ENCODE peak calls at places on chromosomes 12 and 14, in ten cellular contexts. One of them, this sample, is unnamed.
A peak's percentile ranks its signal among the peaks of the same experiment; 100 is the strongest.

GRCh38 chr12:114321524-114321923 is 84.4 kb downstream of the TBX5 start:
- DNase-seq in activated CD8-positive, alpha-beta memory T cell treated with anti-CD3 and anti-CD28 coated beads, Interleukin-2, amount 10 ng/mL, durations not matched to agents 7 days and 5 days: no peak
- DNase-seq in CD4-positive, alpha-beta T cell: no peak
- DNase-seq in neural progenitor cell: no peak
- DNase-seq in AG04449: no peak
- DNase-seq in NCI-H1436 treated with DMSO at 0.1 percent for 48 hours: no peak
- DNase-seq in NCI-H1694: no peak
- DNase-seq in amniotic stem cell: no peak
- DNase-seq in NK-92 treated with Interleukin-12 subunit alpha and Interleukin-12 subunit beta, amount 100 ng/mL, for 24 hours: no peak
- DNase-seq in RWPE1: no peak
- DNase-seq in this sample: no peak

GRCh38 chr12:18296201-18296908 is 35.0 kb downstream of the PIK3C2G start:
- DNase-seq in NCI-H1436 treated with DMSO at 0.1 percent for 48 hours: no peak
- DNase-seq in activated CD8-positive, alpha-beta memory T cell treated with anti-CD3 and anti-CD28 coated beads, Interleukin-2, amount 10 ng/mL, durations not matched to agents 7 days and 5 days: no peak
- DNase-seq in RWPE1: no peak
- DNase-seq in NCI-H1694: no peak
- DNase-seq in amniotic stem cell: no peak
- DNase-seq in AG04449: no peak
- DNase-seq in NK-92 treated with Interleukin-12 subunit alpha and Interleukin-12 subunit beta, amount 100 ng/mL, for 24 hours: no peak
- DNase-seq in CD4-positive, alpha-beta T cell: no peak
- DNase-seq in neural progenitor cell: no peak
- DNase-seq in this sample: no peak

GRCh38 chr14:94394594-94395305 is 6.3 kb upstream of the SERPINA1 start:
- DNase-seq in neural progenitor cell: no peak
- DNase-seq in NCI-H1694: no peak
- DNase-seq in RWPE1: no peak
- DNase-seq in activated CD8-positive, alpha-beta memory T cell treated with anti-CD3 and anti-CD28 coated beads, Interleukin-2, amount 10 ng/mL, durations not matched to agents 7 days and 5 days: no peak
- DNase-seq in CD4-positive, alpha-beta T cell: no peak
- DNase-seq in amniotic stem cell: no peak
- DNase-seq in AG04449: no peak
- DNase-seq in NCI-H1436 treated with DMSO at 0.1 percent for 48 hours: no peak
- DNase-seq in NK-92 treated with Interleukin-12 subunit alpha and Interleukin-12 subunit beta, amount 100 ng/mL, for 24 hours: no peak
- DNase-seq in this sample: no peak

GRCh38 chr12:120196363-120196762 is 1.8 kb upstream of the GCN1 start:
- DNase-seq in CD4-positive, alpha-beta T cell: no peak
- DNase-seq in NK-92 treated with Interleukin-12 subunit alpha and Interleukin-12 subunit beta, amount 100 ng/mL, for 24 hours: no peak
- DNase-seq in neural progenitor cell: no peak
- DNase-seq in RWPE1: no peak
- DNase-seq in activated CD8-positive, alpha-beta memory T cell treated with anti-CD3 and anti-CD28 coated beads, Interleukin-2, amount 10 ng/mL, durations not matched to agents 7 days and 5 days: no peak
- DNase-seq in AG04449: no peak
- DNase-seq in NCI-H1436 treated with DMSO at 0.1 percent for 48 hours: no peak
- DNase-seq in NCI-H1694: no peak
- DNase-seq in amniotic stem cell: no peak
- DNase-seq in this sample: no peak

GRCh38 chr14:68702578-68702977 is 90.3 kb downstream of the ZFP36L1 start:
- DNase-seq in CD4-positive, alpha-beta T cell: no peak
- DNase-seq in NCI-H1694: no peak
- DNase-seq in AG04449: no peak
- DNase-seq in NK-92 treated with Interleukin-12 subunit alpha and Interleukin-12 subunit beta, amount 100 ng/mL, for 24 hours: no peak
- DNase-seq in neural progenitor cell: no peak
- DNase-seq in NCI-H1436 treated with DMSO at 0.1 percent for 48 hours: no peak
- DNase-seq in RWPE1: no peak
- DNase-seq in activated CD8-positive, alpha-beta memory T cell treated with anti-CD3 and anti-CD28 coated beads, Interleukin-2, amount 10 ng/mL, durations not matched to agents 7 days and 5 days: no peak
- DNase-seq in amniotic stem cell: no peak
- DNase-seq in this sample: no peak

GRCh38 chr12:131511391-131511802 is 199.5 kb upstream of the SFSWAP start:
- DNase-seq in RWPE1: peak; percentile 79
- DNase-seq in NCI-H1694: no peak
- DNase-seq in activated CD8-positive, alpha-beta memory T cell treated with anti-CD3 and anti-CD28 coated beads, Interleukin-2, amount 10 ng/mL, durations not matched to agents 7 days and 5 days: peak; percentile 72
- DNase-seq in amniotic stem cell: no peak
- DNase-seq in neural progenitor cell: no peak
- DNase-seq in NCI-H1436 treated with DMSO at 0.1 percent for 48 hours: no peak
- DNase-seq in NK-92 treated with Interleukin-12 subunit alpha and Interleukin-12 subunit beta, amount 100 ng/mL, for 24 hours: peak; percentile 41
- DNase-seq in CD4-positive, alpha-beta T cell: peak; percentile 28
- DNase-seq in AG04449: peak; percentile 7
- DNase-seq in this sample: no peak

GRCh38 chr12:50017047-50017446 is 8.2 kb downstream of the RACGAP1 start:
- DNase-seq in activated CD8-positive, alpha-beta memory T cell treated with anti-CD3 and anti-CD28 coated beads, Interleukin-2, amount 10 ng/mL, durations not matched to agents 7 days and 5 days: no peak
- DNase-seq in neural progenitor cell: no peak
- DNase-seq in RWPE1: no peak
- DNase-seq in NCI-H1436 treated with DMSO at 0.1 percent for 48 hours: no peak
- DNase-seq in NCI-H1694: no peak
- DNase-seq in amniotic stem cell: no peak
- DNase-seq in NK-92 treated with Interleukin-12 subunit alpha and Interleukin-12 subunit beta, amount 100 ng/mL, for 24 hours: no peak
- DNase-seq in AG04449: no peak
- DNase-seq in CD4-positive, alpha-beta T cell: no peak
- DNase-seq in this sample: no peak

GRCh38 chr12:69884386-69884785 is 59.4 kb downstream of the MYRFL start:
- DNase-seq in AG04449: no peak
- DNase-seq in NCI-H1436 treated with DMSO at 0.1 percent for 48 hours: no peak
- DNase-seq in CD4-positive, alpha-beta T cell: no peak
- DNase-seq in RWPE1: no peak
- DNase-seq in amniotic stem cell: no peak
- DNase-seq in neural progenitor cell: no peak
- DNase-seq in activated CD8-positive, alpha-beta memory T cell treated with anti-CD3 and anti-CD28 coated beads, Interleukin-2, amount 10 ng/mL, durations not matched to agents 7 days and 5 days: no peak
- DNase-seq in NCI-H1694: no peak
- DNase-seq in NK-92 treated with Interleukin-12 subunit alpha and Interleukin-12 subunit beta, amount 100 ng/mL, for 24 hours: no peak
- DNase-seq in this sample: no peak

GRCh38 chr14:96424104-96424989 is 32.4 kb downstream of the AK7 start:
- DNase-seq in activated CD8-positive, alpha-beta memory T cell treated with anti-CD3 and anti-CD28 coated beads, Interleukin-2, amount 10 ng/mL, durations not matched to agents 7 days and 5 days: peak; percentile 46
- DNase-seq in RWPE1: peak; percentile 61
- DNase-seq in amniotic stem cell: peak; percentile 73
- DNase-seq in NCI-H1694: peak; percentile 99
- DNase-seq in NCI-H1436 treated with DMSO at 0.1 percent for 48 hours: peak; percentile 1
- DNase-seq in NK-92 treated with Interleukin-12 subunit alpha and Interleukin-12 subunit beta, amount 100 ng/mL, for 24 hours: no peak
- DNase-seq in neural progenitor cell: peak; percentile 85
- DNase-seq in CD4-positive, alpha-beta T cell: no peak
- DNase-seq in AG04449: peak; percentile 16
- DNase-seq in this sample: peak; percentile 62

GRCh38 chr12:49942921-49943662 is 7.4 kb upstream of the AQP2 start:
- DNase-seq in NCI-H1694: no peak
- DNase-seq in AG04449: no peak
- DNase-seq in neural progenitor cell: no peak
- DNase-seq in activated CD8-positive, alpha-beta memory T cell treated with anti-CD3 and anti-CD28 coated beads, Interleukin-2, amount 10 ng/mL, durations not matched to agents 7 days and 5 days: no peak
- DNase-seq in amniotic stem cell: no peak
- DNase-seq in CD4-positive, alpha-beta T cell: peak; percentile 11
- DNase-seq in NCI-H1436 treated with DMSO at 0.1 percent for 48 hours: no peak
- DNase-seq in RWPE1: no peak
- DNase-seq in NK-92 treated with Interleukin-12 subunit alpha and Interleukin-12 subunit beta, amount 100 ng/mL, for 24 hours: no peak
- DNase-seq in this sample: no peak

GRCh38 chr14:106308839-106309389 is 782.5 kb downstream of the TMEM121 start:
- DNase-seq in activated CD8-positive, alpha-beta memory T cell treated with anti-CD3 and anti-CD28 coated beads, Interleukin-2, amount 10 ng/mL, durations not matched to agents 7 days and 5 days: peak; percentile 94
- DNase-seq in neural progenitor cell: peak; percentile 42
- DNase-seq in NCI-H1694: peak; percentile 51
- DNase-seq in AG04449: no peak
- DNase-seq in RWPE1: no peak
- DNase-seq in NK-92 treated with Interleukin-12 subunit alpha and Interleukin-12 subunit beta, amount 100 ng/mL, for 24 hours: peak; percentile 57
- DNase-seq in amniotic stem cell: no peak
- DNase-seq in NCI-H1436 treated with DMSO at 0.1 percent for 48 hours: no peak
- DNase-seq in CD4-positive, alpha-beta T cell: peak; percentile 37
- DNase-seq in this sample: peak; percentile 9

This sample was measured in iPS-NIHi11.